ENCODE peak calls at places on chromosomes 6 and 20, in five cellular contexts. S is neuronal stem cell, E is K562, R is right lobe of liver, J is astrocyte. N is an unnamed sample.
A peak's percentile ranks its signal among the peaks of the same experiment; 100 is the strongest.

GRCh38 chr6:137784583-137784982 is 82.5 kb upstream of the TNFAIP3 start:
- DNase-seq in S (no peak), E (no peak), R (no peak), J (no peak), N (no peak)

GRCh38 chr20:51750037-51750769 is 18.0 kb downstream of the ATP9A start:
- DNase-seq in S (no peak), J (peak; percentile 91), E (no peak), R (peak; percentile 95), N (peak; percentile 24)

GRCh38 chr20:2421247-2421646 is 40.5 kb downstream of the TGM6 start:
- DNase-seq in R (no peak), S (no peak), J (no peak), E (no peak), N (no peak)

GRCh38 chr6:136020691-136021090 is 169.2 kb downstream of the PDE7B start:
- DNase-seq in J (no peak), R (no peak), E (no peak), S (no peak), N (no peak)

GRCh38 chr6:98036344-98036743 is 753.3 kb upstream of the MMS22L start:
- DNase-seq in R (no peak), E (no peak), J (no peak), S (no peak), N (no peak)

GRCh38 chr20:34510575-34510974 is 5.6 kb upstream of the DYNLRB1 start:
- DNase-seq in R (no peak), E (no peak), S (no peak), J (no peak), N (no peak)

GRCh38 chr6:41430875-41431274 is 95.5 kb downstream of the NCR2 start:
- DNase-seq in R (no peak), J (peak; percentile 67), E (no peak), S (no peak), N (no peak)

GRCh38 chr6:146433881-146434741 is 109.5 kb upstream of the RAB32 start:
- DNase-seq in S (no peak), R (no peak), E (no peak), J (peak; percentile 20), N (no peak)

GRCh38 chr6:113403966-113404575 is 453.1 kb upstream of the MARCKS start:
- DNase-seq in R (no peak), E (no peak), J (no peak), S (no peak), N (no peak)

GRCh38 chr6:73792738-73793137 is 96.7 kb downstream of the CD109 start:
- DNase-seq in J (no peak), E (no peak), R (no peak), S (no peak), N (no peak)
- H3K4me1 ChIP-seq in J (peaks cover 6% of the 10 kb centered on the region), E (no peaks in the 10 kb centered on the region), R (no peaks in the 10 kb centered on the region), S (peaks cover 6% of the 10 kb centered on the region), N (no peaks in the 10 kb centered on the region)

DNA sequence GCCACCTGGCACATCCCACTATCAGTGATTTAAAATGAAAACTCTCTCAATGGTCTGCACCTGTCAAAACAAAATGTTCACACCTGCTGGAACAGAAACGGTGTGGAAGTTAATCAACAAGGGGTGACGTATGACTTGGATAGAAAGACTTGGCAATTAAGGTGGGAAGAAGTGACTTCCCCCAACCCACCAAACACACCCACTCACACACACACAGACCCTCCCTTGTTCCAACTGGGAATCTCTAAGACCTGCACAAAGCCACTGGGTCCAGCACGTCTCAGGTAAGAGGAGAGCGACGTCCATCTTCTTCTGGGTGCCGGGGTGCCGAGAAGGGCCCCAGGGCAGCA is 25.1 kb upstream of the TCFL5 start:
- DNase-seq in J (no peak), S (no peak), R (no peak), E (no peak), N (no peak)
- H3K4me1 ChIP-seq in J (peaks cover 19% of the 10 kb centered on the region), S (no peaks in the 10 kb centered on the region), R (peaks cover 15% of the 10 kb centered on the region), E (peaks cover 18% of the 10 kb centered on the region), N (no peaks in the 10 kb centered on the region)

DNA sequence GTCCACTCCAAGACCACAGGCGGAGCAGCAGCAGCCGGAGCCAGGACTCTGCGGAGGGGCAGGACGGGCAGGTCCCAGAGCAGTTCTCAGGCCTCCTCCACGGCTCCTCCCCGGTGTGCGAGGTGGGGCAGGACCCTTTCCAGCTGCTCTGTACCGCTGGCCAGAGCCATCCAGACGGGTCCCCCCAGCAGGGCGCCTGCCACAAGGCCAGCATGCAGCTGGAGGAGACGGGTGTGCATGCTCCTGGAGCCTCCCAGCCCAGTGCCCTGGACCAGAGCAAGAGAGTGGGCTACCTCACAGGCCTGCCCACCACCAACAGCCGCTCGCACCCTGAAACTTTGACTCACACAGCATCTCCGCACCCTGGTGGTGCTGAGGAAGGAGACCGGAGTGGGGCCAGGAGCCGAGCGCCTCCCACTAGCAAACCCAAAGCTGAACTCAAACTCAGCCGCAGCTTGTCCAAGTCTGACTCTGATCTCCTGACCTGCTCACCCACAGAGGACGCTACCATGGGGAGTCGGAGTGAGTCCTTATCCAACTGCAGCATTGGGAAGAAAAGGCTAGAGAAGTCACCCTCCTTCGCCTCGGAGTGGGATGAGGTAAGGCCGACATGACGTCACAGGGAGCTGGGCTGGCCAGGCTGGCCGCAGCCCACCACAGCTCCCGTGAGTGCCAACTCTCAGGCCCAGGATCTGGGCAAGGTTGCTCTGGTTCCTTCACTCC is 123.5 kb downstream of the TCP11 start:
- DNase-seq in S (no peak), J (no peak), R (peak; percentile 54), E (no peak), N (peak; percentile 63)
- H3K4me1 ChIP-seq in S (peaks cover 18% of the 10 kb centered on the region), J (peaks cover 17% of the 10 kb centered on the region), R (peaks cover 20% of the 10 kb centered on the region), E (peaks cover 7% of the 10 kb centered on the region), N (peaks cover 32% of the 10 kb centered on the region)

GRCh38 chr20:54170963-54171362 is 2.8 kb downstream of the CYP24A1 start:
- DNase-seq in S (no peak), E (no peak), R (no peak), J (no peak), N (no peak)
- H3K4me1 ChIP-seq in S (peaks cover 14% of the 10 kb centered on the region), E (peaks cover 13% of the 10 kb centered on the region), R (no peaks in the 10 kb centered on the region), J (peaks cover 27% of the 10 kb centered on the region), N (no peaks in the 10 kb centered on the region)

DNA sequence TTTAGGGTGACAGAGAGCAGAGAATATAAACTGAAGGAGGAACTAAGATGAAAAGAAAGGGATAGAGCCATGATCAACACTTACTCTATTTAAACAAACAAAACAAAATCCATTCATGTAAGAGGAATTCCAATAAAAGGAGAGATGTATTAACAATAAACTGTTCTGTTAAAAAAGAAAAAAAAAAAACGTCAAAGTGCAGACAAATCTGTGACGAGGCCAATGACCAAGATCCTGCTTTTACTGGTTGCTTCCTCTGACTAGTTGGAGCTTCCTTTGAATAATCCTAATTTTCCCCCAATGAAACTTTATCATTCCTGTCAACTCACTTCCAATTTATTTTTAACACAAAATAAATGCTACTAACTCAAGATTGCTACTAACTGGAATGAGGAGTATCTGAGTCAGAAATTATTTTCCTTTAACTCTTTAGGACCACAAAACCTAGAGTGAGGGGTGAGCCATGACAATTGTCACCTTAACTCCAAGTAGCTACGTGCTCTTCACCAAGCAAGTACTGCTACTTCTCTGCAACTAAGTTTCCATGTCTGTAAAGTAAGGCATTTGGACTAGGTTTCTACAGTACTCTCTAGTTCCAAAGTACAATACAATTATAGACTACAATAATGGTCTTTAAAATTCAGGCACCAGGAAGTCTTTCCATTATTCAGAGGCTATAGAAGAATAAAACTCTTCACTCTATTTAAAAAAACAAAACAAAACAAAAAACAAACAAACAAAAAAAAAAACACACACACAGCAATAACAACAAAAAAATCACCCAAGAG is 152.0 kb downstream of the PTPRK start:
- DNase-seq in J (peak; percentile 6), R (no peak), S (no peak), E (no peak), N (no peak)
- H3K4me1 ChIP-seq in J (no peaks in the 10 kb centered on the region), R (peaks cover 17% of the 10 kb centered on the region), S (no peaks in the 10 kb centered on the region), E (no peaks in the 10 kb centered on the region), N (peaks cover 9% of the 10 kb centered on the region)